ENCODE peak calls at places on chromosomes 4 and X, in four cellular contexts. A is brain microvascular endothelial cell, V is transverse colon, Y is mesenchymal stem cell. R is an unnamed sample. For H3K27me3, the result is how much of the 10 kb centered on the place peaks cover.

GRCh38 chr4:6852582-6852981 is 57.0 kb upstream of the TBC1D14 start:
- DNase-seq in A (no peak), V (no peak), Y (no peak), R (no peak)

GRCh38 chrX:134679226-134679625 is 21.0 kb upstream of the PLAC1 start:
- DNase-seq in A (no peak), V (no peak), Y (peak), R (peak)

GRCh38 chr4:3427134-3427476 is 14.7 kb upstream of the HGFAC start:
- DNase-seq in A (no peak), V (no peak), Y (no peak), R (no peak)

GRCh38 chr4:86935833-86936721 is 1.3 kb downstream of the AFF1 start:
- DNase-seq in A (peak), V (peak), Y (peak), R (peak)

GRCh38 chr4:153809307-153809706 is 20.4 kb upstream of the SFRP2 start:
- DNase-seq in A (no peak), V (no peak), Y (no peak), R (no peak)

GRCh38 chr4:3291411-3291968 is 1.3 kb upstream of the RGS12 start:
- DNase-seq in A (no peak), V (peak), Y (no peak), R (no peak)

GRCh38 chr4:19580090-19580489 is 671.6 kb upstream of the SLIT2 start:
- DNase-seq in A (no peak), V (no peak), Y (no peak), R (peak)

GRCh38 chrX:109732780-109733657 is at the start of gene ACSL4:
- DNase-seq in A (peak), V (peak), Y (peak), R (peak)

GRCh38 chrX:43836435-43837184 is 45.6 kb downstream of the MAOB start:
- DNase-seq in A (no peak), V (no peak), Y (peak), R (peak)

GRCh38 chr4:75251547-75251946 is 262.7 kb downstream of the RCHY1 start:
- DNase-seq in A (no peak), V (no peak), Y (no peak), R (no peak)

GRCh38 chrX:8879750-8880149 is 78.6 kb upstream of the FAM9A start:
- DNase-seq in A (peak), V (peak), Y (peak), R (no peak)

DNA sequence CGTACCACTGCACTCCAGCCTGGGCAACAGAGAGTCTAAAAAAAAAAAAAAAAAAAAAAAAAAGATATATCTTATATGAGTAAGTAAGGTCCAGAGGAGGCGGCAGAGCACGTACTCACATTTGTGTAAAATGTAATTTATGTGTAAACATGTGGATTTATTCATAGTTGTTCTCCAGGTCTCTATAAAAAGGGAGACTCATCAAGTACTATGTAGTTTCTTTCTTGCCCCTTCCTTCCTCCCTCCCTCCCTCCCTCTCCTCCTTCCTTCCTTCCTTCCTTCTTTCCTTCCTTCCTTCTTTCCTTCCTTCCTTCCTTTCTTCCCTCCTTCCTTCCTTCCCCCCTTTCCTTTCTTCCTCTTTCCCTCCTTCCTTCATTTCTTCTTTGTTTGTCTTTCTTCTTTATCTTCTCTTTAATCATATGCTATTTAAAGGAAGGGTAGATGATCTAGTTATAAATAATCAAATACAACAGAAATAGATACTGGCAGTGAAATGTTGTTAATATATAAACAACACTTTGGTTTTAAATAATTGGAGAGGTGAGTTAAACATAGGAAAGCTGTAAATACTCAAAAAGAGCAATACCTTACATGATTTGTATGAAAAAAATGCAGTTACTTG is 344.8 kb downstream of the ANK2 start:
- DNase-seq in A (no peak), V (no peak), Y (no peak), R (no peak)
- H3K27me3 ChIP-seq in A (under half), V (under half), Y (under half), R (under half)

DNA sequence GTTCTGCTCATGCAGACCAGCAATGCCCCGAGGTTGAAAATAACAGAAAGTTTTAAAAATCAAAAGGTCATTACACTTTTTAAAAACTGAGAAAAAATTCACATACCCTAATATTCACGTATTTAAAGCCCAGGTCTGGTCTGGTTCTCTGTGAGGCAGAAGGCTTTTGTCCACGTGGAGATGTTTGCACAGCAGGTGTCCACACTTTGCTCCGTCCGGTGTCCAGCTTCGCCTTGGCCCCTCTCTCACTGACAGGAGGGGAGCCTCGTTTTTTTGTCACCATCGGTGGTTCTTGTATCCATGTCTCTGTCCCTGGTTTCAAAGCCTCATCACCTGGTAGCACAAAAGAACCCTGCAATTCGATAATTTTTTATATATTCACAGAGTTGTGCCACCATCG is 434.6 kb upstream of the FRG1 start:
- DNase-seq in A (no peak), V (no peak), Y (no peak), R (no peak)
- H3K27me3 ChIP-seq in A (under half), V (under half), Y (under half), R (under half)

DNA sequence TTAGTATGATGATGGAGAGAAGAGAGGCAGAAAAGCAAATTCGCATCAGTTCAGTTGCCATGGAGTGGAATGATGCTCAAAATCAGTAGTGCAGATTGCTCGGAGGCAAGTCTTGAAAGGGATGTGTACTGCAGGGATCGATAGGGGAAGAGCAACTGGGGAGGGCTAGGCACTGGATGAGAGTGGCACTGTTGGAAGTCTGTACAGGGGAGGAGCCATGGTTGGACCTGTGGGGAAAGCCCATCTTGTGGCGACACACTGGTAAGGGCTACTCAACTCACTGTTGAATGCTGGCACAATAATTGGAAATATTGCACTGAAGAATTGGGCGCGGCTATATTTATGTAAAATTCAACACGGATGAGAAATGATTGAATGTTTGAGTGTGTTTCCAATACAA is 1.2 kb downstream of the RAB9B start:
- DNase-seq in A (no peak), V (no peak), Y (no peak), R (no peak)
- H3K27me3 ChIP-seq in A (under half), V (under half), Y (under half), R (under half)

DNA sequence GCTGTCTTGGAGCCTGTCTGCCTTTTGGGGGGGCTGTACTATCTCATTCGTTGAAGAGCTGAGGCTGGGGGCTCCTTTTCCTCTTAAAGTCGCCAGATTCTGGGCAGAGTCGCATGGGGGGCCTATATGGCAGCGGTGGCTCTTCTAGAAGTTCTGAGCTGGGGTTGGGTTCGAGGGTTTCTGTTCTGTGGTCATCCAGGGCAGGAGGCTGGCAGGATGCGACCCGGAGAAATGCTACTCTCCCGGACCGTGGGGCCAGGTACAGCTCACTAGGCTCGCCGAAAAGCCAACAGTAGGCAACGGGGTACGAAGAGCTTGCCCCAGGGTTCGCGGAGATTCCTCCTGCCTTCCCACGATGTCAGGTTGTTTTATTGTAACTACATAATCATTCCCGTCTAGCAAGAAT is 1.9 kb upstream of the CITED1 start:
- DNase-seq in A (no peak), V (no peak), Y (no peak), R (no peak)
- H3K27me3 ChIP-seq in A (half or more), V (under half), Y (half or more), R (half or more)